ENCODE peak calls at places on chromosomes 4 and X, in six cellular contexts. G, C, H, J, X and M are unnamed samples.
A peak's percentile ranks its signal among the peaks of the same experiment; 100 is the strongest.

GRCh38 chrX:53681661-53682060 is 4.9 kb downstream of the HUWE1 start:
- DNase-seq in G (no peak), C (no peak), H (peak; percentile 18), J (no peak), X (no peak), M (no peak)

GRCh38 chrX:140163376-140164159 is 198.2 kb upstream of the CXorf66 start:
- DNase-seq in G (no peak), C (no peak), H (peak; percentile 7), J (no peak), X (no peak), M (no peak)

GRCh38 chr4:75289843-75290616 is 224.2 kb downstream of the RCHY1 start:
- DNase-seq in G (no peak), C (no peak), H (peak; percentile 25), J (peak; percentile 18), X (no peak), M (no peak)

GRCh38 chr4:53043900-53044650 is 182.0 kb downstream of the RASL11B start:
- DNase-seq in G (no peak), C (no peak), H (no peak), J (no peak), X (no peak), M (no peak)

GRCh38 chrX:57984620-57985019 is 74.4 kb upstream of the ZXDA start:
- DNase-seq in G (no peak), C (no peak), H (no peak), J (no peak), X (no peak), M (no peak)

GRCh38 chr4:125370478-125370877 is 55.7 kb downstream of the FAT4 start:
- DNase-seq in G (no peak), C (no peak), H (no peak), J (no peak), X (no peak), M (no peak)

GRCh38 chr4:152956650-152957436 is 20.7 kb downstream of the FHDC1 start:
- DNase-seq in G (no peak), C (no peak), H (peak; percentile 19), J (no peak), X (no peak), M (no peak)

GRCh38 chr4:99815597-99816011 is 1.0 kb upstream of the DAPP1 start:
- DNase-seq in G (no peak), C (no peak), H (peak; percentile 10), J (no peak), X (peak; percentile 66), M (no peak)

GRCh38 chr4:153326513-153326912 is 18.0 kb upstream of the MND1 start:
- DNase-seq in G (no peak), C (no peak), H (peak; percentile 40), J (no peak), X (no peak), M (no peak)

GRCh38 chr4:148633720-148634119 is 191.5 kb upstream of the NR3C2 start:
- DNase-seq in G (no peak), C (no peak), H (no peak), J (no peak), X (no peak), M (no peak)

GRCh38 chr4:83282049-83282535 is 2.5 kb downstream of the COQ2 start:
- DNase-seq in G (peak; percentile 87), C (no peak), H (peak; percentile 76), J (peak; percentile 42), X (no peak), M (no peak)

GRCh38 chrX:132181364-132181763 is 37.9 kb downstream of the RAP2C start:
- DNase-seq in G (no peak), C (no peak), H (no peak), J (no peak), X (no peak), M (no peak)

GRCh38 chrX:10467793-10468192 is 152.6 kb downstream of the MID1 start:
- DNase-seq in G (no peak), C (no peak), H (peak; percentile 80), J (no peak), X (no peak), M (no peak)

GRCh38 chrX:41300758-41301437 is 33.1 kb upstream of the DDX3X start:
- DNase-seq in G (peak; percentile 21), C (no peak), H (peak; percentile 29), J (no peak), X (no peak), M (no peak)

GRCh38 chr4:100823066-100823992 is 305.5 kb upstream of the EMCN start:
- DNase-seq in G (no peak), C (no peak), H (no peak), J (peak; percentile 9), X (no peak), M (no peak)

GRCh38 chr4:130849985-130850632 is 1754.2 kb downstream of the C4orf33 start:
- DNase-seq in G (no peak), C (no peak), H (peak; percentile 30), J (no peak), X (no peak), M (no peak)

GRCh38 chrX:110041980-110042379 is 39.1 kb downstream of the TMEM164 start:
- DNase-seq in G (no peak), C (no peak), H (no peak), J (no peak), X (no peak), M (no peak)

GRCh38 chr4:48796927-48797679 is 17.0 kb upstream of the FRYL start:
- DNase-seq in G (no peak), C (no peak), H (no peak), J (no peak), X (no peak), M (no peak)

GRCh38 chr4:48798117-48798516 is 18.0 kb upstream of the FRYL start:
- DNase-seq in G (no peak), C (no peak), H (no peak), J (no peak), X (no peak), M (no peak)

GRCh38 chr4:48799157-48799556 is 19.1 kb upstream of the FRYL start:
- DNase-seq in G (no peak), C (no peak), H (no peak), J (no peak), X (no peak), M (no peak)

GRCh38 chr4:48795108-48795507 is 15.0 kb upstream of the FRYL start:
- DNase-seq in G (no peak), C (no peak), H (no peak), J (no peak), X (no peak), M (no peak)

GRCh38 chr4:48796191-48796926 is 16.3 kb upstream of the FRYL start:
- DNase-seq in G (no peak), C (no peak), H (no peak), J (no peak), X (no peak), M (no peak)
- TF ChIP-seq CTCF in G (no peak), C (no peak), H (no peak), J (no peak), X (no peak), M (no peak)

GRCh38 chrX:128106630-128107029 is 54.4 kb upstream of the ACTRT1 start:
- DNase-seq in G (no peak), C (no peak), H (no peak), J (no peak), X (no peak), M (no peak)
- TF ChIP-seq CTCF in G (no peak), C (no peak), H (no peak), J (peak; percentile 18), X (no peak), M (peak; percentile 50)

GRCh38 chr4:87553182-87553581 is 24.0 kb upstream of the SPARCL1 start:
- DNase-seq in G (no peak), C (no peak), H (no peak), J (no peak), X (no peak), M (no peak)

GRCh38 chr4:87559090-87559837 is 30.1 kb upstream of the SPARCL1 start:
- DNase-seq in G (no peak), C (no peak), H (no peak), J (no peak), X (no peak), M (no peak)

GRCh38 chr4:87557348-87557747 is 28.2 kb upstream of the SPARCL1 start:
- DNase-seq in G (no peak), C (no peak), H (no peak), J (no peak), X (no peak), M (no peak)

GRCh38 chr4:87551361-87551760 is 22.2 kb upstream of the SPARCL1 start:
- DNase-seq in G (no peak), C (no peak), H (no peak), J (no peak), X (no peak), M (no peak)

GRCh38 chr4:87555751-87556619 is 26.8 kb upstream of the SPARCL1 start:
- DNase-seq in G (no peak), C (no peak), H (peak; percentile 76), J (no peak), X (no peak), M (no peak)
- TF ChIP-seq CTCF in G (no peak), C (no peak), H (no peak), J (no peak), X (no peak), M (no peak)

GRCh38 chr4:127788517-127788916 is 6.4 kb downstream of the HSPA4L start:
- DNase-seq in G (no peak), C (no peak), H (peak; percentile 3), J (no peak), X (no peak), M (no peak)
- TF ChIP-seq CTCF in G (no peak), C (no peak), H (no peak), J (peak; percentile 27), X (peak; percentile 25), M (no peak)

GRCh38 chrX:68146054-68146453 is 287.2 kb downstream of the OPHN1 start:
- DNase-seq in G (no peak), C (no peak), H (peak; percentile 67), J (no peak), X (no peak), M (no peak)
- TF ChIP-seq CTCF in G (peak; percentile 17), C (no peak), H (peak; percentile 50), J (peak; percentile 13), X (peak; percentile 24), M (peak; percentile 39)